ENCODE peak calls at places on chromosomes 6 and 20, in four cellular contexts. One of them, this sample, is unnamed.

GRCh38 chr6:134622382-134623173 is 304.7 kb upstream of the SGK1 start:
- DNase-seq in activated T-helper 1 cell treated with Interleukin-2 at 50 U/mL for 16 hours: no peak
- DNase-seq in NCI-H524: no peak
- DNase-seq in HuH-7: no peak
- DNase-seq in this sample: no peak

GRCh38 chr6:35089935-35090505 is 51.1 kb downstream of the TCP11 start:
- DNase-seq in activated T-helper 1 cell treated with Interleukin-2 at 50 U/mL for 16 hours: no peak
- DNase-seq in HuH-7: peak
- DNase-seq in NCI-H524: no peak
- DNase-seq in this sample: no peak

GRCh38 chr6:158860279-158860865 is 41.2 kb upstream of the EZR start:
- DNase-seq in HuH-7: no peak
- DNase-seq in NCI-H524: no peak
- DNase-seq in activated T-helper 1 cell treated with Interleukin-2 at 50 U/mL for 16 hours: no peak
- DNase-seq in this sample: no peak

GRCh38 chr6:111482236-111482958 is 621 bp downstream of the REV3L start:
- DNase-seq in NCI-H524: peak
- DNase-seq in activated T-helper 1 cell treated with Interleukin-2 at 50 U/mL for 16 hours: peak
- DNase-seq in HuH-7: peak
- DNase-seq in this sample: peak

GRCh38 chr6:53888931-53889330 is 94.1 kb downstream of the LRRC1 start:
- DNase-seq in NCI-H524: no peak
- DNase-seq in activated T-helper 1 cell treated with Interleukin-2 at 50 U/mL for 16 hours: no peak
- DNase-seq in HuH-7: no peak
- DNase-seq in this sample: no peak

GRCh38 chr6:10411131-10411914 is 3.6 kb downstream of the TFAP2A start:
- DNase-seq in HuH-7: no peak
- DNase-seq in NCI-H524: no peak
- DNase-seq in activated T-helper 1 cell treated with Interleukin-2 at 50 U/mL for 16 hours: no peak
- DNase-seq in this sample: no peak

GRCh38 chr20:63456429-63457284 is 15.8 kb downstream of the KCNQ2 start:
- DNase-seq in activated T-helper 1 cell treated with Interleukin-2 at 50 U/mL for 16 hours: no peak
- DNase-seq in HuH-7: no peak
- DNase-seq in NCI-H524: no peak
- DNase-seq in this sample: no peak

GRCh38 chr6:53544050-53544499 is 826 bp downstream of the GCLC start:
- DNase-seq in NCI-H524: peak
- DNase-seq in activated T-helper 1 cell treated with Interleukin-2 at 50 U/mL for 16 hours: no peak
- DNase-seq in HuH-7: peak
- DNase-seq in this sample: no peak

This sample was measured in naive B cell.